ENCODE peak calls at places on chromosomes 5 and 9, in eight cellular contexts. W is OCI-LY7; J is CD8-positive, alpha-beta T cell; V is nephron progenitor cell; L is endothelial cell; O is GM20000; C is omental fat pad; R is choroid plexus epithelial cell. K is an unnamed sample.

GRCh38 chr5:40479939-40480338 is 199.8 kb upstream of the PTGER4 start:
- DNase-seq in O (no peak), L (no peak), V (no peak), C (no peak), J (no peak), W (no peak), R (no peak), K (no peak)

GRCh38 chr9:136147890-136148714 is 29.4 kb upstream of the TMEM250 start:
- DNase-seq in W (no peak), V (peak; percentile 56), R (no peak), O (no peak), J (no peak), L (no peak), C (no peak), K (no peak)

GRCh38 chr5:141681695-141682641 is at the start of gene ARAP3:
- DNase-seq in J (peak; percentile 38), C (peak; percentile 34), R (peak; percentile 78), W (no peak), O (peak; percentile 42), L (peak; percentile 86), V (peak; percentile 73), K (no peak)

GRCh38 chr5:1315709-1316587 is 21.1 kb upstream of the TERT start:
- DNase-seq in C (no peak), J (peak; percentile 63), R (peak; percentile 30), V (peak; percentile 5), L (no peak), O (peak; percentile 87), W (peak; percentile 99), K (peak; percentile 58)

GRCh38 chr9:13770956-13771355 is 491.5 kb upstream of the MPDZ start:
- DNase-seq in O (no peak), C (no peak), V (no peak), W (no peak), R (no peak), L (no peak), J (no peak), K (no peak)

GRCh38 chr5:177344891-177345290 is 6.6 kb downstream of the LMAN2 start:
- DNase-seq in W (no peak), R (no peak), O (no peak), J (no peak), V (no peak), L (no peak), C (no peak), K (no peak)

GRCh38 chr9:28758971-28759370 is 1185.7 kb upstream of the C9orf72 start:
- DNase-seq in O (no peak), J (no peak), L (no peak), V (no peak), R (no peak), W (no peak), C (no peak), K (no peak)

GRCh38 chr9:16335788-16336580 is 534.5 kb downstream of the BNC2 start:
- DNase-seq in O (no peak), V (no peak), J (no peak), L (no peak), C (peak; percentile 60), R (peak; percentile 97), W (no peak), K (no peak)

GRCh38 chr5:43315697-43316096 is 2.5 kb upstream of the HMGCS1 start:
- DNase-seq in C (no peak), V (no peak), W (no peak), L (no peak), J (no peak), R (no peak), O (no peak), K (no peak)

GRCh38 chr9:34072410-34072809 is 23.7 kb upstream of the UBAP2 start:
- DNase-seq in C (no peak), W (no peak), L (no peak), V (no peak), R (no peak), O (no peak), J (no peak), K (no peak)

GRCh38 chr9:131960805-131961495 is 118.7 kb downstream of the MED27 start:
- DNase-seq in C (no peak), R (no peak), W (no peak), V (no peak), O (no peak), L (no peak), J (no peak), K (no peak)

GRCh38 chr5:180344393-180344999 is 8.6 kb downstream of the GFPT2 start:
- DNase-seq in C (no peak), O (no peak), R (no peak), L (no peak), W (no peak), V (no peak), J (no peak), K (no peak)

GRCh38 chr5:86881493-86882090 is 263.9 kb downstream of the COX7C start:
- DNase-seq in C (no peak), L (no peak), R (no peak), J (no peak), O (no peak), V (no peak), W (no peak), K (no peak)

GRCh38 chr5:80061005-80061404 is 25.9 kb downstream of the THBS4 start:
- DNase-seq in W (no peak), C (no peak), O (no peak), V (no peak), R (no peak), L (no peak), J (no peak), K (no peak)

GRCh38 chr9:76107487-76107886 is 217.0 kb downstream of the PCSK5 start:
- DNase-seq in O (no peak), C (no peak), W (no peak), J (no peak), L (no peak), V (no peak), R (no peak), K (no peak)

GRCh38 chr5:134595458-134595838 is 37.2 kb downstream of the SAR1B start:
- DNase-seq in R (no peak), V (no peak), L (no peak), J (no peak), C (no peak), O (no peak), W (no peak), K (no peak)

GRCh38 chr9:129459550-129460322 is 161.2 kb downstream of the C9orf50 start:
- DNase-seq in W (peak; percentile 14), L (no peak), J (no peak), O (peak; percentile 73), C (no peak), R (no peak), V (no peak), K (no peak)

GRCh38 chr9:124045076-124045829 is 33.7 kb downstream of the LHX2 start:
- DNase-seq in O (no peak), C (no peak), V (peak; percentile 55), R (peak; percentile 52), W (no peak), L (peak; percentile 28), J (no peak), K (no peak)

GRCh38 chr5:106121972-106122605 is 1548.6 kb downstream of the EFNA5 start:
- DNase-seq in V (peak; percentile 54), W (peak; percentile 20), O (peak; percentile 53), L (peak; percentile 51), J (no peak), C (no peak), R (peak; percentile 36), K (no peak)
- TF ChIP-seq CTCF in V (peak; percentile 76), W (peak; percentile 94), O (peak; percentile 81), L (peak; percentile 93), J (no peak), C (no peak), R (peak; percentile 83), K (peak; percentile 78)

GRCh38 chr5:36054646-36055045 is 12.0 kb downstream of the UGT3A2 start:
- DNase-seq in R (no peak), O (no peak), L (no peak), W (no peak), J (no peak), V (no peak), C (no peak), K (no peak)
- TF ChIP-seq CTCF in R (no peak), O (no peak), L (no peak), W (no peak), J (no peak), V (no peak), C (no peak), K (no peak)

GRCh38 chr5:73305386-73305785 is 132.4 kb downstream of the TMEM174 start:
- DNase-seq in C (no peak), R (peak; percentile 41), V (no peak), W (no peak), L (no peak), O (no peak), J (no peak), K (no peak)

GRCh38 chr5:73306078-73306719 is 133.2 kb downstream of the TMEM174 start:
- DNase-seq in W (no peak), R (peak; percentile 34), O (no peak), L (no peak), V (no peak), J (no peak), C (no peak), K (peak; percentile 27)

GRCh38 chr5:73303139-73304079 is 130.4 kb downstream of the TMEM174 start:
- DNase-seq in R (peak; percentile 53), L (peak; percentile 61), J (no peak), C (no peak), V (peak; percentile 60), W (no peak), O (no peak), K (no peak)

GRCh38 chr5:73302797-73303138 is 129.8 kb downstream of the TMEM174 start:
- DNase-seq in C (no peak), J (no peak), W (no peak), O (peak; percentile 30), R (no peak), L (no peak), V (no peak), K (no peak)

DNA sequence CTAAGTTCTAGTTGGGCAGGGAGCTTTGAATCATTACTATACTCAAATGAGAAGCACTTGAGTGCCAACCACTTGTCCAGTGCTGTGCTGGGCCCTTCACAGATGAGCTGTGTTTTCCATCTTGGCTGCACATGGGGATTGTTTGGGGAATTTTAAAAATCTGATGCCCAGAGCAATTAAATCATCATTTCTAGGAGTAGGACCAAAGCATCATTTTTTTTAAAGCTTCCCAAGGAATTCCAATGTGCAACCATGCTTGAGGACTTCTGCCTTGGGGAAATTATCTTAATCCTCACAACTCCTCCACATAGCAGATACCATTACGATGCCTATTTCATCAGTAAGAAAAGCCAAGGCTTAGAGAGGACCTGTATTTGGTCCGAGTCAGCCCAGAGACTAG is 131.4 kb downstream of the TMEM174 start:
- DNase-seq in O (no peak), R (no peak), C (no peak), V (no peak), J (no peak), L (no peak), W (no peak), K (no peak)
- TF ChIP-seq CTCF in O (no peak), R (no peak), C (no peak), V (no peak), J (no peak), L (no peak), W (no peak), K (no peak)

DNA sequence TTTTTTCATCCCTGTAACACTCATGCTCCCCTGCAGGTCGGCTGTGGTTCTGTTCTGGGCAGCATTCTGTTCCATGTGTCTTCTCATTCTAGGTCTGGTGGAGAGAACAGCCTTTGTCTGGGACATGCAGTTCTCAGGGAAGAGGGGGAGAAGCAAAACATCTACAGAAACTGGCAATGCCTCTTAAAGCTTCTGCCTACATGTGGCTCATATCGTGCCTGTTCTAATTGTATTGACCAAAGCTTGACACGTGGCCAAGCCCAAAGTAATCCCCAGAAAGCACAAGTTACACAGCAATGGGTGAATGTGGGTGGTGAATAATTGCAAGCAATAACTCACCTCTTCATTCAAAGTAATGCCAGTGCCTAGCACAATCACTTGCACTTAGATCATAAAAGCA is 218.2 kb upstream of the IL12B start:
- DNase-seq in W (no peak), C (no peak), J (no peak), L (no peak), V (no peak), O (no peak), R (no peak), K (no peak)
- TF ChIP-seq CTCF in W (no peak), C (no peak), J (no peak), L (no peak), V (no peak), O (no peak), R (peak; percentile 9), K (no peak)